ENCODE peak calls at places on chromosomes 5 and 9, in five cellular contexts. O, V, S, P and T are unnamed samples.

GRCh38 chr5:38556115-38556598 is 289 bp downstream of the LIFR start:
- DNase-seq in O (peak), V (no peak), S (no peak), P (peak), T (no peak)

GRCh38 chr5:173434270-173434669 is 106.1 kb upstream of the STC2 start:
- DNase-seq in O (no peak), V (no peak), S (no peak), P (no peak), T (no peak)

GRCh38 chr5:79200573-79201183 is 35.3 kb upstream of the JMY start:
- DNase-seq in O (no peak), V (no peak), S (no peak), P (no peak), T (no peak)

GRCh38 chr5:43730832-43731342 is 127.9 kb downstream of the NNT start:
- DNase-seq in O (no peak), V (no peak), S (no peak), P (no peak), T (no peak)

GRCh38 chr9:109244179-109245132 is 76.4 kb downstream of the EPB41L4B start:
- DNase-seq in O (peak), V (peak), S (peak), P (peak), T (peak)

GRCh38 chr5:153629027-153629426 is 138.6 kb downstream of the GRIA1 start:
- DNase-seq in O (peak), V (no peak), S (no peak), P (no peak), T (no peak)

GRCh38 chr5:134845335-134845851 is 375 bp upstream of the C5orf24 start:
- DNase-seq in O (no peak), V (no peak), S (no peak), P (no peak), T (no peak)

GRCh38 chr5:132459031-132459982 is 31.3 kb downstream of the IRF1 start:
- DNase-seq in O (peak), V (no peak), S (no peak), P (no peak), T (no peak)

GRCh38 chr9:123361731-123362560 is 5.9 kb downstream of the CRB2 start:
- DNase-seq in O (no peak), V (no peak), S (no peak), P (no peak), T (no peak)

GRCh38 chr5:129945031-129945430 is 40.8 kb downstream of the CHSY3 start:
- DNase-seq in O (peak), V (no peak), S (no peak), P (no peak), T (no peak)

GRCh38 chr5:58469895-58470294 is 10.0 kb upstream of the PLK2 start:
- DNase-seq in O (no peak), V (no peak), S (no peak), P (no peak), T (no peak)

GRCh38 chr5:93191426-93191825 is 389.6 kb downstream of the NR2F1-AS1 start:
- DNase-seq in O (no peak), V (no peak), S (no peak), P (no peak), T (no peak)

GRCh38 chr9:122402403-122403268 is 31.8 kb downstream of the PTGS1 start:
- DNase-seq in O (peak), V (no peak), S (no peak), P (no peak), T (no peak)

GRCh38 chr5:92969781-92970237 is 611.2 kb downstream of the NR2F1-AS1 start:
- DNase-seq in O (no peak), V (no peak), S (no peak), P (no peak), T (no peak)

GRCh38 chr5:59749782-59750520 is 143.6 kb downstream of the PDE4D start:
- DNase-seq in O (no peak), V (no peak), S (no peak), P (no peak), T (no peak)

GRCh38 chr9:121780641-121781040 is 129.2 kb downstream of the DAB2IP start:
- DNase-seq in O (no peak), V (no peak), S (no peak), P (no peak), T (no peak)

GRCh38 chr9:21047315-21047714 is 15.9 kb upstream of the HACD4 start:
- DNase-seq in O (peak), V (no peak), S (no peak), P (no peak), T (no peak)

GRCh38 chr9:96450613-96451544 is 910 bp downstream of the HABP4 start:
- DNase-seq in O (no peak), V (peak), S (peak), P (peak), T (peak)

GRCh38 chr9:81771606-81772005 is 82.3 kb upstream of the TLE1 start:
- DNase-seq in O (peak), V (no peak), S (no peak), P (no peak), T (no peak)

GRCh38 chr5:107380654-107381053 is 290.1 kb downstream of the EFNA5 start:
- DNase-seq in O (peak), V (no peak), S (no peak), P (no peak), T (no peak)

GRCh38 chr9:13141629-13142028 is 137.9 kb downstream of the MPDZ start:
- DNase-seq in O (no peak), V (peak), S (no peak), P (no peak), T (no peak)

GRCh38 chr5:63923914-63924313 is 38.3 kb downstream of the HTR1A start:
- DNase-seq in O (peak), V (peak), S (peak), P (no peak), T (peak)

GRCh38 chr9:129489838-129490582 is 130.9 kb downstream of the C9orf50 start:
- DNase-seq in O (no peak), V (no peak), S (no peak), P (no peak), T (no peak)

GRCh38 chr5:173885481-173886010 is 2.6 kb upstream of the CPEB4 start:
- DNase-seq in O (no peak), V (no peak), S (peak), P (no peak), T (no peak)

GRCh38 chr9:35696520-35697215 is 6.9 kb upstream of the TPM2 start:
- DNase-seq in O (peak), V (peak), S (peak), P (peak), T (peak)

GRCh38 chr9:93658184-93658925 is 82.0 kb downstream of the PHF2 start:
- DNase-seq in O (no peak), V (no peak), S (no peak), P (peak), T (no peak)

GRCh38 chr5:66840527-66841013 is 244.4 kb downstream of the MAST4 start:
- DNase-seq in O (peak), V (no peak), S (no peak), P (no peak), T (no peak)

GRCh38 chr9:93662016-93662638 is 85.7 kb downstream of the PHF2 start:
- DNase-seq in O (no peak), V (no peak), S (no peak), P (no peak), T (no peak)

GRCh38 chr5:143010335-143010734 is 240.2 kb downstream of the ARHGAP26 start:
- DNase-seq in O (peak), V (no peak), S (no peak), P (no peak), T (no peak)

GRCh38 chr5:107558951-107559350 is 111.8 kb downstream of the EFNA5 start:
- DNase-seq in O (no peak), V (no peak), S (no peak), P (no peak), T (no peak)

GRCh38 chr9:126275386-126276001 is 51.1 kb upstream of the MVB12B start:
- DNase-seq in O (no peak), V (no peak), S (no peak), P (no peak), T (no peak)

GRCh38 chr9:14309403-14309802 is 4.5 kb downstream of the NFIB start:
- DNase-seq in O (peak), V (no peak), S (no peak), P (no peak), T (no peak)